ENCODE peak calls at places on chromosomes 5 and 9, in seven cellular contexts. B is endothelial cell of umbilical vein, O is cardiac muscle cell, R is A549, G is thoracic aorta, V is astrocyte, C is adrenal gland. K is an unnamed sample.

GRCh38 chr5:149838881-149839739 is 105.5 kb downstream of the PDE6A start:
- DNase-seq in R (peak; percentile 50), C (peak; percentile 88), B (no peak), O (peak; percentile 31), G (no peak), V (peak; percentile 60), K (no peak)

GRCh38 chr5:144203750-144204596 is 33.3 kb downstream of the KCTD16 start:
- DNase-seq in B (peak; percentile 81), O (peak; percentile 84), V (peak; percentile 46), G (no peak), C (peak; percentile 66), R (peak; percentile 79), K (peak; percentile 67)

GRCh38 chr5:135559342-135559741 is 19.4 kb downstream of the CXCL14 start:
- DNase-seq in O (no peak), V (no peak), B (no peak), G (no peak), R (peak; percentile 38), C (no peak), K (no peak)

GRCh38 chr5:154962494-154962893 is 21.6 kb downstream of the MRPL22 start:
- DNase-seq in R (peak; percentile 16), C (no peak), V (peak; percentile 28), G (no peak), B (peak; percentile 34), O (no peak), K (no peak)

GRCh38 chr5:9533096-9533495 is 12.8 kb downstream of the SEMA5A start:
- DNase-seq in B (no peak), G (no peak), R (no peak), O (no peak), V (peak; percentile 52), C (no peak), K (no peak)

GRCh38 chr9:27125936-27126335 is 16.9 kb downstream of the TEK start:
- DNase-seq in G (no peak), V (peak; percentile 58), O (no peak), R (no peak), C (no peak), B (no peak), K (no peak)

GRCh38 chr9:29798599-29798998 is 2225.3 kb upstream of the C9orf72 start:
- DNase-seq in V (no peak), C (no peak), B (no peak), O (no peak), G (no peak), R (no peak), K (no peak)

GRCh38 chr5:143051244-143052058 is 281.3 kb downstream of the ARHGAP26 start:
- DNase-seq in R (no peak), C (peak; percentile 43), V (peak; percentile 90), B (no peak), O (peak; percentile 93), G (no peak), K (peak; percentile 67)

GRCh38 chr5:135214897-135215616 is 181.0 kb upstream of the PITX1 start:
- DNase-seq in V (no peak), R (no peak), C (peak; percentile 31), O (peak; percentile 75), G (no peak), B (no peak), K (no peak)

GRCh38 chr5:93395891-93396465 is 185.0 kb downstream of the NR2F1-AS1 start:
- DNase-seq in V (no peak), C (no peak), O (peak; percentile 32), B (no peak), R (no peak), G (no peak), K (no peak)

GRCh38 chr5:147472669-147473131 is 37.2 kb downstream of the DPYSL3 start:
- DNase-seq in C (no peak), G (no peak), O (no peak), R (no peak), B (no peak), V (no peak), K (no peak)

GRCh38 chr9:97293827-97294226 is 13.6 kb upstream of the CCDC180 start:
- DNase-seq in C (no peak), G (no peak), O (no peak), V (no peak), B (no peak), R (no peak), K (no peak)

DNA sequence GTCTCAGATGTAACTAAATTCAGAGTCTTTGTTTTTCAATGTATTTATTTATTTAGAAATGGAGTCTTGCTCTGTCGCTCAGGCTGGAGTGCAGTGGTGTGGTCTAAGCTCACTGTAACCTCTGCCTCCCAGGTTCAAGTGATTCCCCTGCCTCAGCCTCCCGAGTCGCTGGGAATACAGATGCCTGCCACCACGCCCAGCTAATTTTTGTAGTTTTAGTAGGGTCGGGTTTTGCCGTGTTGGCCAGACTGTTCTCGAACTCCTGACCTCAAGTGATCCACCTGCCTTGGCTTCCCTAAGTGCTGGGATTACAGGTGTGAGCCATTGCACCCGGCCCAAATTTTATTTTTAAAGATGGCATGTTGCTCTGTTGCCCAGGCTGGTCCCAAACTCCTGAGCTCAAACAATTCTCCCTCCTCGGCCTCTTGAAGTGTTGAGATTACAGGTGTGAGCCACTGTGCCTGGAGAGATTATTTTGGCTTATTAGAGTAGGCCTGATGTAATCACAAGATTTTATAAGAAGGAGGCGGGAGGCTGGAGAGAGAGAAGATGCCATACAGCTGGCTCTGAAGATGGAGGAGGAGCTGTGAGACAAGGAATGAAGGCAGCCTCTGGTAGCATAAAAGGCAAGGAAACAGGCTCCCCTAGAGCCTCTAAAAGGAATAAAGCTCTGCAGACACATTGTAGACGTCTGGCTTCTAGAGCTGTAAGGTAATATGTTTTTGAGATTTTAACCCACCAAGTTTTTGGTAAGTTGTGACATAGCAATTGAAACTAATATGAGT is 12.9 kb upstream of the KLF9 start:
- DNase-seq in O (peak; percentile 75), R (no peak), G (no peak), V (no peak), C (no peak), B (no peak), K (no peak)
- TF ChIP-seq CTCF in O (peak; percentile 31), R (no peak), G (no peak), V (no peak), C (no peak), B (no peak), K (no peak)

GRCh38 chr5:132753135-132753987 is 6.1 kb downstream of the CCNI2 start:
- DNase-seq in B (no peak), R (peak; percentile 18), C (no peak), V (no peak), O (no peak), G (no peak), K (peak; percentile 51)
- H3K27ac ChIP-seq in B (no peak overlapping the region), R (no peak overlapping the region), C (no peak overlapping the region), V (no peak overlapping the region), O (no peak overlapping the region), G (no peak overlapping the region), K (no peak overlapping the region)

GRCh38 chr9:104682642-104683041 is 11.7 kb upstream of the OR13D1 start:
- DNase-seq in O (peak; percentile 70), G (no peak), V (peak; percentile 22), C (no peak), R (peak; percentile 68), B (peak; percentile 60), K (no peak)
- TF ChIP-seq CTCF in O (peak; percentile 46), G (peak; percentile 24), V (peak; percentile 51), C (peak; percentile 42), R (peak; percentile 72), B (peak; percentile 22), K (peak; percentile 43)

GRCh38 chr5:14036947-14037346 is 92.5 kb upstream of the DNAH5 start:
- DNase-seq in V (peak; percentile 45), C (no peak), O (no peak), B (peak; percentile 34), R (no peak), G (no peak), K (no peak)
- H3K27ac ChIP-seq in V (peak overlapping the region; percentile 97), C (no peak overlapping the region), O (no peak overlapping the region), B (peak overlapping the region; percentile 93), R (peak overlapping the region; percentile 84), G (peak overlapping the region; percentile 71), K (peak overlapping the region; percentile 73)

GRCh38 chr5:131382407-131383395 is 118.8 kb downstream of the CDC42SE2 start:
- DNase-seq in V (no peak), R (peak; percentile 85), G (no peak), O (peak; percentile 57), B (peak; percentile 47), C (peak; percentile 19), K (peak; percentile 11)
- TF ChIP-seq CTCF in V (peak; percentile 56), R (peak; percentile 60), G (no peak), O (peak; percentile 48), B (peak; percentile 49), C (peak; percentile 16), K (peak; percentile 48)

DNA sequence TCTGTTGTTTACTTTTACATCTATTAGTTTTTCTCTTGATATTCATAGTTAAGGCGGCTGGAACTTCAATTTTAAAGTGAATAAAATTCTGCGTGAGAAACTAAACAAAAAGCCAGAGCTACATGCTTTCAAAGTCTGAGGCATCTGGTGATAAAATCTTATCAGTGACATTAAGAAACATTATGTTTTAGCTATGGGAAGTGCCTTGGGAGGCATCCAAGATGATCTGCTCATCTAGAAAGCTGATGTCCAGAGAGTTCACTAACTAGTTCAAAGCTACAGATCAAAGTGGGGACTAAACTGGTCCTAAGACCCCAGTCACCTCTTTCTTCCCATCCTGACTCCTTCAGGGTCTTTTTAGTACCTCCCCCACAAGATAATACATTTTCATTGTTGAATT is 37.2 kb downstream of the MRPS27 start:
- DNase-seq in B (peak; percentile 68), V (peak; percentile 67), C (peak; percentile 69), R (no peak), O (peak; percentile 58), G (no peak), K (no peak)
- H3K27ac ChIP-seq in B (no peak overlapping the region), V (no peak overlapping the region), C (peak overlapping the region; percentile 72), R (peak overlapping the region; percentile 83), O (no peak overlapping the region), G (peak overlapping the region; percentile 65), K (no peak overlapping the region)

GRCh38 chr5:27124590-27124989 is 86.2 kb upstream of the CDH9 start:
- DNase-seq in O (peak; percentile 66), G (no peak), V (no peak), R (peak; percentile 21), B (no peak), C (peak; percentile 13), K (no peak)
- TF ChIP-seq CTCF in O (peak; percentile 69), G (no peak), V (peak; percentile 47), R (peak; percentile 19), B (no peak), C (no peak), K (no peak)

K was measured in body of pancreas.